ENCODE peak calls at places on chromosomes 16 and 17, in ten cellular contexts. One of them, this sample, is unnamed.

GRCh38 chr17:69654981-69655581 is 240.6 kb downstream of the MAP2K6 start:
- DNase-seq in mucosa of descending colon: no peak
- DNase-seq in AG08396: peak; percentile 66
- DNase-seq in breast epithelium: no peak
- DNase-seq in HFFc6: peak; percentile 85
- DNase-seq in NCI-H2029: no peak
- DNase-seq in foreskin fibroblast: peak; percentile 66
- DNase-seq in stimulated activated CD8-positive, alpha-beta memory T cell treated with anti-CD3 and anti-CD28 coated beads, Interleukin-4, amount 100 ng/mL, for 1 hour: no peak
- DNase-seq in AG10803: peak; percentile 90
- DNase-seq in activated effector memory CD4-positive, alpha-beta T cell treated with Interleukin-2 at 50 U/mL for 16 hours: no peak
- DNase-seq in this sample: no peak

GRCh38 chr17:15408803-15409202 is 58.6 kb downstream of the CDRT4 start:
- DNase-seq in mucosa of descending colon: no peak
- DNase-seq in AG08396: no peak
- DNase-seq in breast epithelium: no peak
- DNase-seq in HFFc6: no peak
- DNase-seq in NCI-H2029: no peak
- DNase-seq in foreskin fibroblast: no peak
- DNase-seq in stimulated activated CD8-positive, alpha-beta memory T cell treated with anti-CD3 and anti-CD28 coated beads, Interleukin-4, amount 100 ng/mL, for 1 hour: no peak
- DNase-seq in AG10803: no peak
- DNase-seq in activated effector memory CD4-positive, alpha-beta T cell treated with Interleukin-2 at 50 U/mL for 16 hours: no peak
- DNase-seq in this sample: no peak

GRCh38 chr17:76643553-76644148 is at the start of gene ST6GALNAC1:
- DNase-seq in mucosa of descending colon: peak; percentile 71
- DNase-seq in AG08396: no peak
- DNase-seq in breast epithelium: no peak
- DNase-seq in HFFc6: no peak
- DNase-seq in NCI-H2029: no peak
- DNase-seq in foreskin fibroblast: no peak
- DNase-seq in stimulated activated CD8-positive, alpha-beta memory T cell treated with anti-CD3 and anti-CD28 coated beads, Interleukin-4, amount 100 ng/mL, for 1 hour: no peak
- DNase-seq in AG10803: no peak
- DNase-seq in activated effector memory CD4-positive, alpha-beta T cell treated with Interleukin-2 at 50 U/mL for 16 hours: peak; percentile 36
- DNase-seq in this sample: no peak

GRCh38 chr17:40460585-40460975 is 17.3 kb downstream of the IGFBP4 start:
- DNase-seq in mucosa of descending colon: no peak
- DNase-seq in AG08396: no peak
- DNase-seq in breast epithelium: no peak
- DNase-seq in HFFc6: no peak
- DNase-seq in NCI-H2029: no peak
- DNase-seq in foreskin fibroblast: no peak
- DNase-seq in stimulated activated CD8-positive, alpha-beta memory T cell treated with anti-CD3 and anti-CD28 coated beads, Interleukin-4, amount 100 ng/mL, for 1 hour: no peak
- DNase-seq in AG10803: no peak
- DNase-seq in activated effector memory CD4-positive, alpha-beta T cell treated with Interleukin-2 at 50 U/mL for 16 hours: no peak
- DNase-seq in this sample: no peak

GRCh38 chr16:30744146-30744545 is 4.1 kb upstream of the PHKG2 start:
- DNase-seq in mucosa of descending colon: no peak
- DNase-seq in AG08396: no peak
- DNase-seq in breast epithelium: no peak
- DNase-seq in HFFc6: no peak
- DNase-seq in NCI-H2029: no peak
- DNase-seq in foreskin fibroblast: no peak
- DNase-seq in stimulated activated CD8-positive, alpha-beta memory T cell treated with anti-CD3 and anti-CD28 coated beads, Interleukin-4, amount 100 ng/mL, for 1 hour: no peak
- DNase-seq in AG10803: no peak
- DNase-seq in activated effector memory CD4-positive, alpha-beta T cell treated with Interleukin-2 at 50 U/mL for 16 hours: no peak
- DNase-seq in this sample: no peak

GRCh38 chr17:67559381-67559966 is 158.3 kb upstream of the NOL11 start:
- DNase-seq in mucosa of descending colon: no peak
- DNase-seq in AG08396: no peak
- DNase-seq in breast epithelium: no peak
- DNase-seq in HFFc6: no peak
- DNase-seq in NCI-H2029: no peak
- DNase-seq in foreskin fibroblast: no peak
- DNase-seq in stimulated activated CD8-positive, alpha-beta memory T cell treated with anti-CD3 and anti-CD28 coated beads, Interleukin-4, amount 100 ng/mL, for 1 hour: no peak
- DNase-seq in AG10803: no peak
- DNase-seq in activated effector memory CD4-positive, alpha-beta T cell treated with Interleukin-2 at 50 U/mL for 16 hours: no peak
- DNase-seq in this sample: no peak

GRCh38 chr17:77445030-77445907 is 304.5 kb downstream of the SEC14L1 start:
- DNase-seq in mucosa of descending colon: peak; percentile 92
- DNase-seq in AG08396: peak; percentile 51
- DNase-seq in breast epithelium: no peak
- DNase-seq in HFFc6: peak; percentile 43
- DNase-seq in NCI-H2029: no peak
- DNase-seq in foreskin fibroblast: peak; percentile 50
- DNase-seq in stimulated activated CD8-positive, alpha-beta memory T cell treated with anti-CD3 and anti-CD28 coated beads, Interleukin-4, amount 100 ng/mL, for 1 hour: peak; percentile 58
- DNase-seq in AG10803: peak; percentile 96
- DNase-seq in activated effector memory CD4-positive, alpha-beta T cell treated with Interleukin-2 at 50 U/mL for 16 hours: peak; percentile 82
- DNase-seq in this sample: peak; percentile 94

GRCh38 chr17:38815576-38816193 is 9.4 kb downstream of the CWC25 start:
- DNase-seq in mucosa of descending colon: no peak
- DNase-seq in AG08396: peak; percentile 42
- DNase-seq in breast epithelium: no peak
- DNase-seq in HFFc6: peak; percentile 65
- DNase-seq in NCI-H2029: no peak
- DNase-seq in foreskin fibroblast: peak; percentile 38
- DNase-seq in stimulated activated CD8-positive, alpha-beta memory T cell treated with anti-CD3 and anti-CD28 coated beads, Interleukin-4, amount 100 ng/mL, for 1 hour: no peak
- DNase-seq in AG10803: peak; percentile 68
- DNase-seq in activated effector memory CD4-positive, alpha-beta T cell treated with Interleukin-2 at 50 U/mL for 16 hours: no peak
- DNase-seq in this sample: peak; percentile 24

GRCh38 chr16:12296406-12296805 is 319.9 kb downstream of the SNX29 start:
- DNase-seq in mucosa of descending colon: no peak
- DNase-seq in AG08396: no peak
- DNase-seq in breast epithelium: no peak
- DNase-seq in HFFc6: no peak
- DNase-seq in NCI-H2029: no peak
- DNase-seq in foreskin fibroblast: no peak
- DNase-seq in stimulated activated CD8-positive, alpha-beta memory T cell treated with anti-CD3 and anti-CD28 coated beads, Interleukin-4, amount 100 ng/mL, for 1 hour: no peak
- DNase-seq in AG10803: no peak
- DNase-seq in activated effector memory CD4-positive, alpha-beta T cell treated with Interleukin-2 at 50 U/mL for 16 hours: no peak
- DNase-seq in this sample: no peak

GRCh38 chr17:79994602-79995001 is 41.1 kb downstream of the TBC1D16 start:
- DNase-seq in mucosa of descending colon: no peak
- DNase-seq in AG08396: no peak
- DNase-seq in breast epithelium: no peak
- DNase-seq in HFFc6: no peak
- DNase-seq in NCI-H2029: no peak
- DNase-seq in foreskin fibroblast: no peak
- DNase-seq in stimulated activated CD8-positive, alpha-beta memory T cell treated with anti-CD3 and anti-CD28 coated beads, Interleukin-4, amount 100 ng/mL, for 1 hour: no peak
- DNase-seq in AG10803: no peak
- DNase-seq in activated effector memory CD4-positive, alpha-beta T cell treated with Interleukin-2 at 50 U/mL for 16 hours: no peak
- DNase-seq in this sample: no peak

GRCh38 chr17:60577147-60577925 is 22.7 kb upstream of the PPM1D start:
- DNase-seq in mucosa of descending colon: no peak
- DNase-seq in AG08396: peak; percentile 47
- DNase-seq in breast epithelium: no peak
- DNase-seq in HFFc6: peak; percentile 7
- DNase-seq in NCI-H2029: no peak
- DNase-seq in foreskin fibroblast: peak; percentile 37
- DNase-seq in stimulated activated CD8-positive, alpha-beta memory T cell treated with anti-CD3 and anti-CD28 coated beads, Interleukin-4, amount 100 ng/mL, for 1 hour: no peak
- DNase-seq in AG10803: peak; percentile 70
- DNase-seq in activated effector memory CD4-positive, alpha-beta T cell treated with Interleukin-2 at 50 U/mL for 16 hours: no peak
- DNase-seq in this sample: no peak

GRCh38 chr17:68580236-68580903 is 20.8 kb downstream of the FAM20A start:
- DNase-seq in mucosa of descending colon: no peak
- DNase-seq in AG08396: peak; percentile 20
- DNase-seq in breast epithelium: no peak
- DNase-seq in HFFc6: peak; percentile 13
- DNase-seq in NCI-H2029: no peak
- DNase-seq in foreskin fibroblast: peak; percentile 57
- DNase-seq in stimulated activated CD8-positive, alpha-beta memory T cell treated with anti-CD3 and anti-CD28 coated beads, Interleukin-4, amount 100 ng/mL, for 1 hour: no peak
- DNase-seq in AG10803: peak; percentile 93
- DNase-seq in activated effector memory CD4-positive, alpha-beta T cell treated with Interleukin-2 at 50 U/mL for 16 hours: no peak
- DNase-seq in this sample: no peak

GRCh38 chr17:6780886-6781285 is 4.9 kb downstream of the FBXO39 start:
- DNase-seq in mucosa of descending colon: no peak
- DNase-seq in AG08396: no peak
- DNase-seq in breast epithelium: no peak
- DNase-seq in HFFc6: no peak
- DNase-seq in NCI-H2029: no peak
- DNase-seq in foreskin fibroblast: no peak
- DNase-seq in stimulated activated CD8-positive, alpha-beta memory T cell treated with anti-CD3 and anti-CD28 coated beads, Interleukin-4, amount 100 ng/mL, for 1 hour: no peak
- DNase-seq in AG10803: no peak
- DNase-seq in activated effector memory CD4-positive, alpha-beta T cell treated with Interleukin-2 at 50 U/mL for 16 hours: no peak
- DNase-seq in this sample: no peak

GRCh38 chr17:30278032-30278431 is 13.7 kb downstream of the BLMH start:
- DNase-seq in mucosa of descending colon: no peak
- DNase-seq in AG08396: no peak
- DNase-seq in breast epithelium: no peak
- DNase-seq in HFFc6: peak; percentile 50
- DNase-seq in NCI-H2029: no peak
- DNase-seq in foreskin fibroblast: no peak
- DNase-seq in stimulated activated CD8-positive, alpha-beta memory T cell treated with anti-CD3 and anti-CD28 coated beads, Interleukin-4, amount 100 ng/mL, for 1 hour: no peak
- DNase-seq in AG10803: peak; percentile 31
- DNase-seq in activated effector memory CD4-positive, alpha-beta T cell treated with Interleukin-2 at 50 U/mL for 16 hours: no peak
- DNase-seq in this sample: peak; percentile 8

GRCh38 chr16:4976611-4977145 is 18.5 kb downstream of the SEC14L5 start:
- DNase-seq in mucosa of descending colon: peak; percentile 65
- DNase-seq in AG08396: no peak
- DNase-seq in breast epithelium: no peak
- DNase-seq in HFFc6: no peak
- DNase-seq in NCI-H2029: peak; percentile 66
- DNase-seq in foreskin fibroblast: no peak
- DNase-seq in stimulated activated CD8-positive, alpha-beta memory T cell treated with anti-CD3 and anti-CD28 coated beads, Interleukin-4, amount 100 ng/mL, for 1 hour: no peak
- DNase-seq in AG10803: no peak
- DNase-seq in activated effector memory CD4-positive, alpha-beta T cell treated with Interleukin-2 at 50 U/mL for 16 hours: no peak
- DNase-seq in this sample: no peak

GRCh38 chr17:78939615-78940014 is 14.4 kb upstream of the TIMP2 start:
- DNase-seq in mucosa of descending colon: no peak
- DNase-seq in AG08396: no peak
- DNase-seq in breast epithelium: no peak
- DNase-seq in HFFc6: no peak
- DNase-seq in NCI-H2029: no peak
- DNase-seq in foreskin fibroblast: no peak
- DNase-seq in stimulated activated CD8-positive, alpha-beta memory T cell treated with anti-CD3 and anti-CD28 coated beads, Interleukin-4, amount 100 ng/mL, for 1 hour: no peak
- DNase-seq in AG10803: no peak
- DNase-seq in activated effector memory CD4-positive, alpha-beta T cell treated with Interleukin-2 at 50 U/mL for 16 hours: no peak
- DNase-seq in this sample: no peak

GRCh38 chr16:89320717-89321501 is 103.4 kb downstream of the ZNF778 start:
- DNase-seq in mucosa of descending colon: peak; percentile 85
- DNase-seq in AG08396: peak; percentile 46
- DNase-seq in breast epithelium: no peak
- DNase-seq in HFFc6: no peak
- DNase-seq in NCI-H2029: peak; percentile 61
- DNase-seq in foreskin fibroblast: no peak
- DNase-seq in stimulated activated CD8-positive, alpha-beta memory T cell treated with anti-CD3 and anti-CD28 coated beads, Interleukin-4, amount 100 ng/mL, for 1 hour: no peak
- DNase-seq in AG10803: no peak
- DNase-seq in activated effector memory CD4-positive, alpha-beta T cell treated with Interleukin-2 at 50 U/mL for 16 hours: no peak
- DNase-seq in this sample: no peak

GRCh38 chr16:23557779-23558330 is 328 bp downstream of the UBFD1 start:
- DNase-seq in mucosa of descending colon: no peak
- DNase-seq in AG08396: peak; percentile 7
- DNase-seq in breast epithelium: no peak
- DNase-seq in HFFc6: no peak
- DNase-seq in NCI-H2029: peak; percentile 41
- DNase-seq in foreskin fibroblast: no peak
- DNase-seq in stimulated activated CD8-positive, alpha-beta memory T cell treated with anti-CD3 and anti-CD28 coated beads, Interleukin-4, amount 100 ng/mL, for 1 hour: peak; percentile 1
- DNase-seq in AG10803: peak; percentile 42
- DNase-seq in activated effector memory CD4-positive, alpha-beta T cell treated with Interleukin-2 at 50 U/mL for 16 hours: no peak
- DNase-seq in this sample: no peak

GRCh38 chr16:30600215-30600614 is 10.0 kb downstream of the ZNF689 start:
- DNase-seq in mucosa of descending colon: no peak
- DNase-seq in AG08396: no peak
- DNase-seq in breast epithelium: no peak
- DNase-seq in HFFc6: no peak
- DNase-seq in NCI-H2029: no peak
- DNase-seq in foreskin fibroblast: no peak
- DNase-seq in stimulated activated CD8-positive, alpha-beta memory T cell treated with anti-CD3 and anti-CD28 coated beads, Interleukin-4, amount 100 ng/mL, for 1 hour: no peak
- DNase-seq in AG10803: no peak
- DNase-seq in activated effector memory CD4-positive, alpha-beta T cell treated with Interleukin-2 at 50 U/mL for 16 hours: no peak
- DNase-seq in this sample: no peak

GRCh38 chr16:22728167-22728836 is 85.7 kb upstream of the HS3ST2 start:
- DNase-seq in mucosa of descending colon: no peak
- DNase-seq in AG08396: no peak
- DNase-seq in breast epithelium: no peak
- DNase-seq in HFFc6: no peak
- DNase-seq in NCI-H2029: peak; percentile 69
- DNase-seq in foreskin fibroblast: no peak
- DNase-seq in stimulated activated CD8-positive, alpha-beta memory T cell treated with anti-CD3 and anti-CD28 coated beads, Interleukin-4, amount 100 ng/mL, for 1 hour: no peak
- DNase-seq in AG10803: no peak
- DNase-seq in activated effector memory CD4-positive, alpha-beta T cell treated with Interleukin-2 at 50 U/mL for 16 hours: no peak
- DNase-seq in this sample: no peak

GRCh38 chr17:80905586-80906230 is 85.9 kb upstream of the CHMP6 start:
- DNase-seq in mucosa of descending colon: peak; percentile 47
- DNase-seq in AG08396: no peak
- DNase-seq in breast epithelium: no peak
- DNase-seq in HFFc6: no peak
- DNase-seq in NCI-H2029: no peak
- DNase-seq in foreskin fibroblast: no peak
- DNase-seq in stimulated activated CD8-positive, alpha-beta memory T cell treated with anti-CD3 and anti-CD28 coated beads, Interleukin-4, amount 100 ng/mL, for 1 hour: no peak
- DNase-seq in AG10803: no peak
- DNase-seq in activated effector memory CD4-positive, alpha-beta T cell treated with Interleukin-2 at 50 U/mL for 16 hours: no peak
- DNase-seq in this sample: no peak

GRCh38 chr16:67026570-67026969 is 2.4 kb upstream of the CBFB start:
- DNase-seq in mucosa of descending colon: no peak
- DNase-seq in AG08396: no peak
- DNase-seq in breast epithelium: no peak
- DNase-seq in HFFc6: no peak
- DNase-seq in NCI-H2029: no peak
- DNase-seq in foreskin fibroblast: no peak
- DNase-seq in stimulated activated CD8-positive, alpha-beta memory T cell treated with anti-CD3 and anti-CD28 coated beads, Interleukin-4, amount 100 ng/mL, for 1 hour: no peak
- DNase-seq in AG10803: no peak
- DNase-seq in activated effector memory CD4-positive, alpha-beta T cell treated with Interleukin-2 at 50 U/mL for 16 hours: no peak
- DNase-seq in this sample: no peak

GRCh38 chr17:64149196-64149595 is 19.3 kb upstream of the ERN1 start:
- DNase-seq in mucosa of descending colon: no peak
- DNase-seq in AG08396: no peak
- DNase-seq in breast epithelium: no peak
- DNase-seq in HFFc6: no peak
- DNase-seq in NCI-H2029: no peak
- DNase-seq in foreskin fibroblast: no peak
- DNase-seq in stimulated activated CD8-positive, alpha-beta memory T cell treated with anti-CD3 and anti-CD28 coated beads, Interleukin-4, amount 100 ng/mL, for 1 hour: no peak
- DNase-seq in AG10803: no peak
- DNase-seq in activated effector memory CD4-positive, alpha-beta T cell treated with Interleukin-2 at 50 U/mL for 16 hours: no peak
- DNase-seq in this sample: no peak

GRCh38 chr17:56834380-56835258 is 668 bp downstream of the DGKE start:
- DNase-seq in mucosa of descending colon: peak; percentile 88
- DNase-seq in AG08396: peak; percentile 34
- DNase-seq in breast epithelium: no peak
- DNase-seq in HFFc6: peak; percentile 22
- DNase-seq in NCI-H2029: peak; percentile 23
- DNase-seq in foreskin fibroblast: peak; percentile 18
- DNase-seq in stimulated activated CD8-positive, alpha-beta memory T cell treated with anti-CD3 and anti-CD28 coated beads, Interleukin-4, amount 100 ng/mL, for 1 hour: peak; percentile 40
- DNase-seq in AG10803: peak; percentile 5
- DNase-seq in activated effector memory CD4-positive, alpha-beta T cell treated with Interleukin-2 at 50 U/mL for 16 hours: peak; percentile 64
- DNase-seq in this sample: peak; percentile 71

GRCh38 chr16:75420987-75421819 is 12.1 kb downstream of the CFDP1 start:
- DNase-seq in mucosa of descending colon: peak; percentile 86
- DNase-seq in AG08396: no peak
- DNase-seq in breast epithelium: no peak
- DNase-seq in HFFc6: peak; percentile 20
- DNase-seq in NCI-H2029: no peak
- DNase-seq in foreskin fibroblast: peak; percentile 39
- DNase-seq in stimulated activated CD8-positive, alpha-beta memory T cell treated with anti-CD3 and anti-CD28 coated beads, Interleukin-4, amount 100 ng/mL, for 1 hour: no peak
- DNase-seq in AG10803: peak; percentile 51
- DNase-seq in activated effector memory CD4-positive, alpha-beta T cell treated with Interleukin-2 at 50 U/mL for 16 hours: no peak
- DNase-seq in this sample: no peak

GRCh38 chr17:34442387-34443111 is 79.5 kb upstream of the CCL1 start:
- DNase-seq in mucosa of descending colon: no peak
- DNase-seq in AG08396: no peak
- DNase-seq in breast epithelium: no peak
- DNase-seq in HFFc6: no peak
- DNase-seq in NCI-H2029: no peak
- DNase-seq in foreskin fibroblast: no peak
- DNase-seq in stimulated activated CD8-positive, alpha-beta memory T cell treated with anti-CD3 and anti-CD28 coated beads, Interleukin-4, amount 100 ng/mL, for 1 hour: no peak
- DNase-seq in AG10803: no peak
- DNase-seq in activated effector memory CD4-positive, alpha-beta T cell treated with Interleukin-2 at 50 U/mL for 16 hours: no peak
- DNase-seq in this sample: no peak

GRCh38 chr16:23258919-23259237 is 43.2 kb upstream of the SCNN1B start:
- DNase-seq in mucosa of descending colon: no peak
- DNase-seq in AG08396: no peak
- DNase-seq in breast epithelium: no peak
- DNase-seq in HFFc6: no peak
- DNase-seq in NCI-H2029: no peak
- DNase-seq in foreskin fibroblast: no peak
- DNase-seq in stimulated activated CD8-positive, alpha-beta memory T cell treated with anti-CD3 and anti-CD28 coated beads, Interleukin-4, amount 100 ng/mL, for 1 hour: no peak
- DNase-seq in AG10803: no peak
- DNase-seq in activated effector memory CD4-positive, alpha-beta T cell treated with Interleukin-2 at 50 U/mL for 16 hours: no peak
- DNase-seq in this sample: no peak

GRCh38 chr17:46968224-46968834 is 10.7 kb downstream of the RPRML start:
- DNase-seq in mucosa of descending colon: no peak
- DNase-seq in AG08396: no peak
- DNase-seq in breast epithelium: no peak
- DNase-seq in HFFc6: no peak
- DNase-seq in NCI-H2029: no peak
- DNase-seq in foreskin fibroblast: no peak
- DNase-seq in stimulated activated CD8-positive, alpha-beta memory T cell treated with anti-CD3 and anti-CD28 coated beads, Interleukin-4, amount 100 ng/mL, for 1 hour: no peak
- DNase-seq in AG10803: no peak
- DNase-seq in activated effector memory CD4-positive, alpha-beta T cell treated with Interleukin-2 at 50 U/mL for 16 hours: no peak
- DNase-seq in this sample: no peak

This sample was measured in immature natural killer cell.